ENCODE peak calls at places on chromosomes 1 and 21, in five cellular contexts. One of them, this sample, is unnamed. For H3K4me1 and H3K36me3, the result is how much of the 10 kb centered on the place peaks cover.

GRCh38 chr1:171251741-171252300 is 3.5 kb downstream of the FMO1 start:
- DNase-seq in body of pancreas: peak
- DNase-seq in Panc1: no peak
- DNase-seq in cardiac muscle cell: peak
- DNase-seq in mucosa of descending colon: peak
- DNase-seq in this sample: peak

GRCh38 chr1:184825571-184825970 is 70.9 kb upstream of the EDEM3 start:
- DNase-seq in body of pancreas: no peak
- DNase-seq in Panc1: no peak
- DNase-seq in mucosa of descending colon: no peak
- DNase-seq in cardiac muscle cell: no peak
- DNase-seq in this sample: no peak

GRCh38 chr1:218779341-218779831 is 394.3 kb upstream of the LYPLAL1 start:
- DNase-seq in mucosa of descending colon: no peak
- DNase-seq in Panc1: no peak
- DNase-seq in body of pancreas: no peak
- DNase-seq in cardiac muscle cell: no peak
- DNase-seq in this sample: no peak

GRCh38 chr1:29682918-29683314 is 446.6 kb downstream of the PTPRU start:
- DNase-seq in Panc1: no peak
- DNase-seq in cardiac muscle cell: peak
- DNase-seq in mucosa of descending colon: no peak
- DNase-seq in body of pancreas: peak
- DNase-seq in this sample: no peak

GRCh38 chr1:26034504-26035202 is 11.3 kb downstream of the SLC30A2 start:
- DNase-seq in mucosa of descending colon: no peak
- DNase-seq in body of pancreas: no peak
- DNase-seq in cardiac muscle cell: no peak
- DNase-seq in Panc1: no peak
- DNase-seq in this sample: no peak

GRCh38 chr21:34883501-34884271 is 165.4 kb downstream of the RUNX1 start:
- DNase-seq in body of pancreas: no peak
- DNase-seq in mucosa of descending colon: no peak
- DNase-seq in Panc1: no peak
- DNase-seq in cardiac muscle cell: peak
- DNase-seq in this sample: no peak

GRCh38 chr1:168488153-168488552 is 55.6 kb downstream of the XCL2 start:
- DNase-seq in body of pancreas: peak
- DNase-seq in cardiac muscle cell: peak
- DNase-seq in Panc1: no peak
- DNase-seq in mucosa of descending colon: no peak
- DNase-seq in this sample: peak

GRCh38 chr1:224781800-224782199 is 147.7 kb upstream of the DNAH14 start:
- DNase-seq in cardiac muscle cell: no peak
- DNase-seq in Panc1: no peak
- DNase-seq in mucosa of descending colon: no peak
- DNase-seq in body of pancreas: no peak
- DNase-seq in this sample: no peak

GRCh38 chr1:236114076-236114747 is 28.1 kb upstream of the GPR137B start:
- DNase-seq in mucosa of descending colon: no peak
- DNase-seq in Panc1: no peak
- DNase-seq in body of pancreas: no peak
- DNase-seq in cardiac muscle cell: no peak
- DNase-seq in this sample: no peak

GRCh38 chr1:54816951-54817350 is 15.8 kb upstream of the TTC22 start:
- DNase-seq in mucosa of descending colon: no peak
- DNase-seq in cardiac muscle cell: no peak
- DNase-seq in body of pancreas: no peak
- DNase-seq in Panc1: no peak
- DNase-seq in this sample: no peak

GRCh38 chr1:168321945-168322344 is 41.3 kb downstream of the TBX19 start:
- DNase-seq in cardiac muscle cell: peak
- DNase-seq in body of pancreas: no peak
- DNase-seq in Panc1: no peak
- DNase-seq in mucosa of descending colon: no peak
- DNase-seq in this sample: no peak

GRCh38 chr1:91894036-91894761 is 8.2 kb upstream of the TGFBR3 start:
- DNase-seq in cardiac muscle cell: peak
- DNase-seq in Panc1: no peak
- DNase-seq in body of pancreas: no peak
- DNase-seq in mucosa of descending colon: no peak
- DNase-seq in this sample: no peak

GRCh38 chr1:8664887-8665286 is 152.6 kb downstream of the RERE start:
- DNase-seq in mucosa of descending colon: no peak
- DNase-seq in body of pancreas: no peak
- DNase-seq in cardiac muscle cell: no peak
- DNase-seq in Panc1: no peak
- DNase-seq in this sample: no peak
- H3K4me1 ChIP-seq in mucosa of descending colon: under half
- H3K4me1 ChIP-seq in body of pancreas: half or more
- H3K4me1 ChIP-seq in cardiac muscle cell: half or more
- H3K4me1 ChIP-seq in Panc1: half or more
- H3K4me1 ChIP-seq in this sample: under half

DNA sequence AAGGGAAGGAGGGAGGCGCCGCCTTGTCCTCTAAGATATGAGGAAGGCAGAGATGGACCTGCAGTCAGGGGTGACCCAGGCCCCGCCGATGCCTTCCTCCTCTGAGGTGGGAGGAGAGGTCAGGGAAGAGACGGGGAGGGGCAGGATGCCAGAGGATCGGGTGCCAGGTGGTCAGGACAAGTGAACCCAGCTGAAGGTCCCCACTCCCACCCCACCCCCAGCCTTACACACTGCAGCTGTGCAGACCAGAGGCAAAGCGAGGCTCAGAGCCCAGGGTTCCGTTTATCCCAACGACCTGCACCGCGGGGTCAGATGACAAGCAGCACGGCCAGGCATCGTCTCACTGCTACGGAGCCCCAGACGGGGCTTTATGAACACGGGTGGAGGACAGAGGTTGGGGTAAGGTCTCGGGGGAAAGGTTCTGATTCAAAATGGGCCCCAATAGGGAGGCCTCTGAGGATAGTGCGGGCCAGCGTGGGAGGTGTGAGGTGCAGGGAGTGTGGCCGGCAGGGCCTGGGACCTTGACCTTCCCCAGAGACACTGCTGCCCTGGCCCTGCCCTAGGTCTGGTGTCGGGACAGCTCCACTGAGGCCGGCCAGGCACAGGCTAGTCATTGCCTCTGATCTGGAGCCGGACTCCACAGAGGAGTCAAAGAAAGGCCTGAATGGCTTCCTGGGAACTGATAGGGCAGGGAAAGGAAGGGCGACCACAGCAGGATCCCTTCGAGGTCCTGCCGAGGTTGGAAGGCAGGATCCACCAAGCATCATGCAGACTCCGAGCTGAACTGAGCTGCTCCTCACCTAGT is 112.4 kb downstream of the WDR4 start:
- DNase-seq in Panc1: no peak
- DNase-seq in mucosa of descending colon: no peak
- DNase-seq in body of pancreas: no peak
- DNase-seq in cardiac muscle cell: no peak
- DNase-seq in this sample: peak
- H3K36me3 ChIP-seq in Panc1: under half
- H3K36me3 ChIP-seq in mucosa of descending colon: under half
- H3K36me3 ChIP-seq in body of pancreas: under half
- H3K36me3 ChIP-seq in cardiac muscle cell: under half
- H3K36me3 ChIP-seq in this sample: under half

GRCh38 chr1:24070821-24071393 is 41.0 kb downstream of the MYOM3 start:
- DNase-seq in cardiac muscle cell: peak
- DNase-seq in Panc1: peak
- DNase-seq in body of pancreas: peak
- DNase-seq in mucosa of descending colon: peak
- DNase-seq in this sample: peak
- TF ChIP-seq CTCF in cardiac muscle cell: peak
- TF ChIP-seq CTCF in Panc1: peak
- TF ChIP-seq CTCF in body of pancreas: peak
- TF ChIP-seq CTCF in mucosa of descending colon: peak
- TF ChIP-seq CTCF in this sample: peak

GRCh38 chr1:206698990-206699586 is 14.4 kb downstream of the MAPKAPK2 start:
- DNase-seq in cardiac muscle cell: no peak
- DNase-seq in body of pancreas: no peak
- DNase-seq in Panc1: no peak
- DNase-seq in mucosa of descending colon: no peak
- DNase-seq in this sample: no peak

GRCh38 chr1:206694551-206695124 is 9.9 kb downstream of the MAPKAPK2 start:
- DNase-seq in mucosa of descending colon: no peak
- DNase-seq in cardiac muscle cell: no peak
- DNase-seq in body of pancreas: no peak
- DNase-seq in Panc1: no peak
- DNase-seq in this sample: no peak

GRCh38 chr1:206695751-206696150 is 11.0 kb downstream of the MAPKAPK2 start:
- DNase-seq in cardiac muscle cell: no peak
- DNase-seq in mucosa of descending colon: no peak
- DNase-seq in body of pancreas: no peak
- DNase-seq in Panc1: no peak
- DNase-seq in this sample: no peak

GRCh38 chr1:206698011-206698410 is 13.3 kb downstream of the MAPKAPK2 start:
- DNase-seq in cardiac muscle cell: no peak
- DNase-seq in Panc1: no peak
- DNase-seq in body of pancreas: no peak
- DNase-seq in mucosa of descending colon: no peak
- DNase-seq in this sample: no peak

DNA sequence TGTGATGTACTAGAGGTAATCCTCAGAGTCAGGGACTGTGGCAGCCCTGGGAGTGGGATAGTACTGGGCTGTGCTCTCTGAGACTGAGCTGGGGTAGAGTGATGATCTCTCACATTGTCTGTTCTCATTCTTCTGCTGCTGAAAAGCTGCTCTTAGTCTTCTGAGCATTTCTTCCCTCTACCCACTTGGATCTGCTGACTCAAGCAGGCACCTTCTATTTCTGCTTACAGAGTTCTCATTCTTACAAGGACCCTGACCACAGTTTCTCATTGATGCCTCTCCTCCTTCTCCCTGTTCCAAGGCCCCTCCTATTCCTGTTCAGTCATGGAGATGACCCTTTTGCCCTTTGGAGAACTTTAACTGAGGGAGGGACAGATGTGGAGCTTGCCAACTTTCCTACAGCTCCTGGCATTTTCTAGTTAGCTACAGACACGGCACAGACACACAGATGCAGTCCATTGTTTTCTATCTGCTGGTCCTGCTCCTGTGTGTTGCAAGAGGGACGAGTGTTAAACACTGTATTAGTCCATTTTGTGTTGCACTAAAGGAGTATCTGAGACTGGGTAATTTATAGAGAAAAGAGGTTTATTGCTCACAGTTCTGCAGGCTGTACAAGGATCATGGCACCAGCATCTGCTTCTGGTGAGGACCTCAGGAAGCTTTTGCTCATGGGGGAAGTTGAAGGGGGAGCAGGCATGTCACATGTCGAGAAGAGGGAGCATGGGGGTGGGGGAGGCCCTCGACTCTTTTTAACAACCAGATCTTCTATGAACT is 12.3 kb downstream of the MAPKAPK2 start:
- DNase-seq in Panc1: no peak
- DNase-seq in cardiac muscle cell: peak
- DNase-seq in body of pancreas: no peak
- DNase-seq in mucosa of descending colon: no peak
- DNase-seq in this sample: no peak
- H3K4me1 ChIP-seq in Panc1: under half
- H3K4me1 ChIP-seq in cardiac muscle cell: half or more
- H3K4me1 ChIP-seq in body of pancreas: half or more
- H3K4me1 ChIP-seq in mucosa of descending colon: under half
- H3K4me1 ChIP-seq in this sample: under half

DNA sequence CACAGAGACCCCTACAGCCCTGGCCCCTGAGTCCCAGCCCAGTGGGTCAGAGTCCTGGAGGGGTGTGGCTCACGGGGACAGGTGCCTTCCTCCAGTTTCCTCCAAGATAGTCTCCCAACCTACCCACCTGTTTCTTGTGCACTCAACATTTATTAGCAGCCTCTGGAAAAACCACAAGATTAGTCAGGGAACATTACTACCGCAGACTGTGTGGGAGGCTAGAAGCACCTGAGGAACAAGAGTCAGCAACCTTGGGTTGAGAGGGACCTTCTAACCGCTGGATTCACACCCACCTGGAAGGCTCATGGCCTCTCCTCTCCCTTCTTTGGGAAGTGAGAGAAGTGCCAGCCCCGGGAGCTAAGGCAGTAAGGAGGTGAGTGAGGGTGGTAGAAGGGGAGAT is 22.5 kb upstream of the IKBKE start:
- DNase-seq in body of pancreas: no peak
- DNase-seq in cardiac muscle cell: no peak
- DNase-seq in Panc1: no peak
- DNase-seq in mucosa of descending colon: no peak
- DNase-seq in this sample: no peak
- H3K36me3 ChIP-seq in body of pancreas: under half
- H3K36me3 ChIP-seq in cardiac muscle cell: under half
- H3K36me3 ChIP-seq in Panc1: under half
- H3K36me3 ChIP-seq in mucosa of descending colon: under half
- H3K36me3 ChIP-seq in this sample: under half

DNA sequence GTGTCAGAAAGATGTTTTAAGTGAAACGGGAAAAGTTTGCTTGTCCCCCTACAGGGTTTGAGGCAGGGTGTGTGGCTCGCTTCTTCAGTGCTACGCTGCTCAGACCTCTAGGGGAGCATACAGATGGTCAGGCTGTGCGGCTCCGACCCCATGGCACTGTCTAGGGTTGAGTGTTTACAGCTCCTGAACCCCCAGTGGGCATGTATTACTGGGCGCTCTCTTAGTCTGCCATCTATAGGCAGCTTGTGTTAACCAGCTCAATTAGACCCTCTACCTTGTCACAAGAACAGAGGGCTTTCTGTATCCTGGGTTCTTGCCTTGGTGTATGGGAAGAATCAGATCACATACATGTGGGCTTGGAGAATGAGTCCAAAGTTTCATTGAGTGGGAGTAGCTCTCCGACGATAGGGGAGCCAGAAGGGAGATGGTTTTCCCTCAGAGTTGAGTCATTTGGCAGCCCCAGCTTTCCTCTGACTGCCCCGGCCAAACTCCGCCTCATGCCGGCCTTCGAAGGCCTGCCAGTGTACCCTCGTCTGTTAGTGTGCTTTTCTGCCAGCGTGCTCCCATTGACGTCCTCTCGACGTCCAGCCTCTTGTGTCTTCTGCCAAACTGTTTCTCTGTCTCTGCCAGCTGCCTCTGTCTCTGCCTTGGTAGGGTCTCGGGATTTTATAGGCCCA is 38.6 kb upstream of the ADGRL4 start:
- DNase-seq in body of pancreas: no peak
- DNase-seq in mucosa of descending colon: no peak
- DNase-seq in cardiac muscle cell: peak
- DNase-seq in Panc1: no peak
- DNase-seq in this sample: peak
- TF ChIP-seq CTCF in body of pancreas: no peak
- TF ChIP-seq CTCF in mucosa of descending colon: no peak
- TF ChIP-seq CTCF in cardiac muscle cell: no peak
- TF ChIP-seq CTCF in Panc1: no peak
- TF ChIP-seq CTCF in this sample: peak

DNA sequence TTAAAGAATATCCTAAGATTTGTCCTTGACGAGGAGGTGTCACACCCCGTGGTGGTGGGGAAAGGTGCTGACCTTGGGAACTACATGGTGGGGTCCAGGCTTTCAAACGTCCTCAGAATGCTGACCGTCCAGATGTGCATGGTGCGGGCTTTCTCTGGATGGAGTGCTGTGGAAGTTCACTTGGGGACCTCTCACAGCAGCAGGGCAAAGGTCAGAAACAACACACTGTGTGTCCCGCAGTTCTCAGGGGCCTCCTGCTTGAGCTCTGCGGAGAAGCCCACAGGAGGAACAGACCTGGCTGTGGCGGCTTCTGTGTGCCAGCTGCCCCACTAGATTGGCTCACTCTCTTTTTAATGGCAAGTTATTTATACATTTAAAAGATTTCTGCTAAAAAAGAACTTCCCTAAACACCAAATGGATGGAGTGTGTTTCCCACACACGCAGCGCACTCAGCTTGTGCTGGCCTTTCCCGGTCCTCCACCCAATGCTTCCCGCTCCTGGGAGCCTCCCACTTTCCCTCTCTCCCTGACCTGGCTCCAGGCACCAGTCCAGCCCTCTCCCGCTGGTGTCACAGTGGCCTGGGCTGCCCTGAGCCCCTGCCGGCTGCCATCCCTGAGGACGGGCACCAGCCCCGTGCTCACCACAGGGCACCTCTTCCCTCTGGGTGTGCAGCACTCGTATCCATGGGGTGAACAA is 68.2 kb downstream of the SLC37A1 start:
- DNase-seq in Panc1: no peak
- DNase-seq in mucosa of descending colon: no peak
- DNase-seq in cardiac muscle cell: no peak
- DNase-seq in body of pancreas: no peak
- DNase-seq in this sample: no peak
- H3K4me1 ChIP-seq in Panc1: under half
- H3K4me1 ChIP-seq in mucosa of descending colon: under half
- H3K4me1 ChIP-seq in cardiac muscle cell: under half
- H3K4me1 ChIP-seq in body of pancreas: under half
- H3K4me1 ChIP-seq in this sample: under half